ENCODE peak calls at places on chromosomes 12 and 14, in six cellular contexts. U, C, Y, P, G and H are unnamed samples.

GRCh38 chr12:82627799-82628198 is 58.9 kb upstream of the TMTC2 start:
- DNase-seq in C (no peak), U (no peak), G (no peak), Y (peak), P (peak), H (peak)

GRCh38 chr12:42767326-42767954 is 177.9 kb upstream of the PRICKLE1 start:
- DNase-seq in P (no peak), U (no peak), Y (no peak), G (no peak), C (no peak), H (no peak)

GRCh38 chr14:65239143-65239672 is 136.9 kb upstream of the MAX start:
- DNase-seq in U (no peak), Y (peak), P (peak), G (no peak), C (no peak), H (peak)

GRCh38 chr12:7206691-7207090 is 17.2 kb downstream of the PEX5 start:
- DNase-seq in G (no peak), Y (no peak), C (no peak), U (no peak), P (no peak), H (no peak)

GRCh38 chr14:61891810-61892209 is 129.6 kb downstream of the SNAPC1 start:
- DNase-seq in U (no peak), C (no peak), Y (no peak), P (no peak), G (no peak), H (no peak)

GRCh38 chr14:49972840-49973239 is 80.0 kb downstream of the ARF6 start:
- DNase-seq in G (peak), Y (peak), C (no peak), U (peak), P (peak), H (peak)

GRCh38 chr14:103819503-103820307 is 27.7 kb downstream of the PPP1R13B start:
- DNase-seq in C (no peak), Y (peak), U (no peak), P (no peak), G (peak), H (no peak)

GRCh38 chr12:64389154-64389553 is 1.4 kb downstream of the C12orf56 start:
- DNase-seq in U (no peak), Y (no peak), P (no peak), C (no peak), G (no peak), H (no peak)

GRCh38 chr12:52214421-52214802 is 18.6 kb upstream of the KRT7 start:
- DNase-seq in P (no peak), U (peak), Y (no peak), C (no peak), G (no peak), H (no peak)

GRCh38 chr14:41986726-41987125 is 380.1 kb downstream of the LRFN5 start:
- DNase-seq in P (peak), Y (no peak), U (no peak), C (no peak), G (no peak), H (peak)

GRCh38 chr12:98656289-98657101 is 11.4 kb downstream of the APAF1 start:
- DNase-seq in Y (no peak), C (no peak), G (no peak), U (no peak), P (no peak), H (no peak)

GRCh38 chr12:29026419-29026818 is 122.7 kb upstream of the FAR2 start:
- DNase-seq in C (no peak), U (peak), G (no peak), P (no peak), Y (no peak), H (no peak)

GRCh38 chr12:57110189-57111045 is 745 bp downstream of the STAT6 start:
- DNase-seq in U (peak), P (no peak), G (peak), C (peak), Y (peak), H (peak)

GRCh38 chr12:131732996-131733615 is 22.2 kb downstream of the SFSWAP start:
- DNase-seq in U (no peak), C (no peak), Y (no peak), P (no peak), G (no peak), H (no peak)

GRCh38 chr12:88420460-88420859 is 159.8 kb downstream of the KITLG start:
- DNase-seq in Y (peak), U (no peak), G (no peak), P (peak), C (no peak), H (peak)

GRCh38 chr12:82608706-82609105 is 78.0 kb upstream of the TMTC2 start:
- DNase-seq in Y (peak), C (no peak), U (no peak), G (no peak), P (peak), H (peak)

GRCh38 chr12:131402781-131403396 is 308.0 kb upstream of the SFSWAP start:
- DNase-seq in G (peak), Y (no peak), C (no peak), U (no peak), P (no peak), H (no peak)

GRCh38 chr12:105419606-105420005 is 89.1 kb downstream of the C12orf75 start:
- DNase-seq in U (no peak), Y (no peak), C (no peak), G (no peak), P (no peak), H (no peak)

GRCh38 chr14:103725001-103725682 is 9.5 kb downstream of the ZFYVE21 start:
- DNase-seq in U (no peak), P (no peak), Y (no peak), G (no peak), C (no peak), H (no peak)

GRCh38 chr14:44529026-44529425 is 21.9 kb upstream of the FSCB start:
- DNase-seq in U (no peak), G (peak), Y (no peak), C (no peak), P (no peak), H (peak)

GRCh38 chr12:93137656-93138612 is 208.8 kb upstream of the EEA1 start:
- DNase-seq in C (no peak), Y (peak), G (peak), U (no peak), P (peak), H (peak)

GRCh38 chr12:69987453-69988102 is 162.6 kb downstream of the MYRFL start:
- DNase-seq in G (peak), Y (peak), P (peak), C (no peak), U (no peak), H (peak)

GRCh38 chr12:104358353-104359003 is 54.9 kb downstream of the EID3 start:
- DNase-seq in C (peak), U (peak), P (no peak), Y (peak), G (peak), H (peak)

GRCh38 chr12:24424889-24425600 is 475.6 kb upstream of the SOX5 start:
- DNase-seq in Y (no peak), P (no peak), U (no peak), G (no peak), C (no peak), H (no peak)

GRCh38 chr14:104688755-104689619 is at the start of gene INF2:
- DNase-seq in P (no peak), C (peak), Y (peak), G (peak), U (peak), H (peak)